ENCODE peak calls at places on chromosomes 11 and 22, in seven cellular contexts. One of them, this sample, is unnamed.

GRCh38 chr22:29737251-29738117 is 17.7 kb downstream of the CABP7 start:
- DNase-seq in substantia nigra: no peak
- DNase-seq in H9: peak; percentile 53
- DNase-seq in stomach: no peak
- DNase-seq in tibial nerve: no peak
- DNase-seq in A549: no peak
- DNase-seq in heart right ventricle: no peak
- DNase-seq in this sample: no peak

GRCh38 chr22:21961886-21962654 is 9.4 kb upstream of the PPM1F start:
- DNase-seq in heart right ventricle: no peak
- DNase-seq in stomach: peak; percentile 69
- DNase-seq in A549: no peak
- DNase-seq in tibial nerve: no peak
- DNase-seq in substantia nigra: no peak
- DNase-seq in H9: no peak
- DNase-seq in this sample: no peak

GRCh38 chr11:46112961-46113617 is 8.2 kb downstream of the PHF21A start:
- DNase-seq in A549: peak; percentile 74
- DNase-seq in stomach: no peak
- DNase-seq in H9: no peak
- DNase-seq in heart right ventricle: peak; percentile 44
- DNase-seq in tibial nerve: peak; percentile 43
- DNase-seq in substantia nigra: no peak
- DNase-seq in this sample: no peak

GRCh38 chr22:27420817-27421361 is 380.7 kb downstream of the MN1 start:
- DNase-seq in stomach: peak; percentile 91
- DNase-seq in substantia nigra: no peak
- DNase-seq in H9: no peak
- DNase-seq in heart right ventricle: peak; percentile 89
- DNase-seq in A549: no peak
- DNase-seq in tibial nerve: peak; percentile 88
- DNase-seq in this sample: peak; percentile 25

GRCh38 chr11:100890779-100891178 is 203.7 kb downstream of the ARHGAP42 start:
- DNase-seq in A549: no peak
- DNase-seq in H9: no peak
- DNase-seq in substantia nigra: no peak
- DNase-seq in tibial nerve: no peak
- DNase-seq in heart right ventricle: no peak
- DNase-seq in stomach: no peak
- DNase-seq in this sample: no peak

GRCh38 chr11:118868659-118869058 is 15.0 kb upstream of the CXCR5 start:
- DNase-seq in stomach: no peak
- DNase-seq in tibial nerve: no peak
- DNase-seq in H9: no peak
- DNase-seq in A549: no peak
- DNase-seq in heart right ventricle: no peak
- DNase-seq in substantia nigra: no peak
- DNase-seq in this sample: no peak

GRCh38 chr11:67167086-67167485 is 48.0 kb downstream of the KDM2A start:
- DNase-seq in heart right ventricle: no peak
- DNase-seq in H9: no peak
- DNase-seq in stomach: no peak
- DNase-seq in tibial nerve: no peak
- DNase-seq in substantia nigra: no peak
- DNase-seq in A549: no peak
- DNase-seq in this sample: no peak

GRCh38 chr22:22993184-22993583 is 77.1 kb upstream of the GNAZ start:
- DNase-seq in tibial nerve: no peak
- DNase-seq in H9: no peak
- DNase-seq in stomach: no peak
- DNase-seq in A549: no peak
- DNase-seq in substantia nigra: no peak
- DNase-seq in heart right ventricle: no peak
- DNase-seq in this sample: no peak

GRCh38 chr11:123308077-123308476 is 113.0 kb upstream of the CLMP start:
- DNase-seq in stomach: no peak
- DNase-seq in tibial nerve: peak; percentile 8
- DNase-seq in substantia nigra: no peak
- DNase-seq in H9: no peak
- DNase-seq in A549: no peak
- DNase-seq in heart right ventricle: peak; percentile 13
- DNase-seq in this sample: no peak

GRCh38 chr11:74739546-74740270 is 8.5 kb upstream of the CHRDL2 start:
- DNase-seq in heart right ventricle: peak; percentile 28
- DNase-seq in A549: peak; percentile 87
- DNase-seq in stomach: peak; percentile 57
- DNase-seq in substantia nigra: no peak
- DNase-seq in H9: peak; percentile 73
- DNase-seq in tibial nerve: no peak
- DNase-seq in this sample: no peak

GRCh38 chr11:96222102-96222501 is 120.9 kb downstream of the MAML2 start:
- DNase-seq in substantia nigra: no peak
- DNase-seq in A549: no peak
- DNase-seq in tibial nerve: no peak
- DNase-seq in heart right ventricle: no peak
- DNase-seq in H9: no peak
- DNase-seq in stomach: no peak
- DNase-seq in this sample: no peak

DNA sequence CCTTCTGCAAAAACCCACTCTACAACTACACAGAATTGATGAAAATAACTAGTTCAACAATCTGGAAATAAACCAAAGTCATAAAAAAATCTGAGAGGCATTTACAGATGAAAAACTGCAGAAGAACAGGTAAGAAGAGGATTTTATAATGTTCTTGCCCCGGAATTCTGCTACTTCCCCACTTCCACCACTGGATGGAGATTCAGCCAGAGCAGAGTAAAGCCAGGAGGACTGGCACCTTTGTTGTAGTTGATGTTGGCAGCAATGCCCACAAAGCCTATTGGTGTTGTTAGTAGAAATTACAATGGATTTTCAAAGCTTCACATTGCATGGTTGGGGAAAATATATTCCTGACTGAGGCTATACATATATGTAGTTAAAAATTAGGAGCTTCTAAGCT is 640.2 kb downstream of the LRRC4C start:
- DNase-seq in substantia nigra: no peak
- DNase-seq in stomach: no peak
- DNase-seq in A549: no peak
- DNase-seq in H9: peak; percentile 30
- DNase-seq in heart right ventricle: no peak
- DNase-seq in tibial nerve: no peak
- DNase-seq in this sample: no peak
- H3K27ac ChIP-seq in substantia nigra: no peak overlapping the region
- H3K27ac ChIP-seq in stomach: no peak overlapping the region
- H3K27ac ChIP-seq in A549: no peak overlapping the region
- H3K27ac ChIP-seq in H9: no peak overlapping the region
- H3K27ac ChIP-seq in heart right ventricle: no peak overlapping the region
- H3K27ac ChIP-seq in tibial nerve: no peak overlapping the region
- H3K27ac ChIP-seq in this sample: no peak overlapping the region

GRCh38 chr11:59615132-59615636 is 390 bp downstream of the OSBP start:
- DNase-seq in substantia nigra: no peak
- DNase-seq in tibial nerve: peak; percentile 9
- DNase-seq in H9: peak; percentile 39
- DNase-seq in A549: peak; percentile 28
- DNase-seq in stomach: peak; percentile 72
- DNase-seq in heart right ventricle: peak; percentile 31
- DNase-seq in this sample: no peak
- H3K27ac ChIP-seq in substantia nigra: peak overlapping the region; percentile 79
- H3K27ac ChIP-seq in tibial nerve: peak overlapping the region; percentile 97
- H3K27ac ChIP-seq in H9: no peak overlapping the region
- H3K27ac ChIP-seq in A549: peak overlapping the region; percentile 84
- H3K27ac ChIP-seq in stomach: peak overlapping the region; percentile 100
- H3K27ac ChIP-seq in heart right ventricle: peak overlapping the region; percentile 92
- H3K27ac ChIP-seq in this sample: peak overlapping the region; percentile 65

GRCh38 chr11:44596541-44597276 is 31.2 kb downstream of the CD82 start:
- DNase-seq in tibial nerve: no peak
- DNase-seq in A549: no peak
- DNase-seq in stomach: no peak
- DNase-seq in H9: no peak
- DNase-seq in substantia nigra: no peak
- DNase-seq in heart right ventricle: no peak
- DNase-seq in this sample: no peak
- H3K27ac ChIP-seq in tibial nerve: peak overlapping the region; percentile 79
- H3K27ac ChIP-seq in A549: no peak overlapping the region
- H3K27ac ChIP-seq in stomach: peak overlapping the region; percentile 10
- H3K27ac ChIP-seq in H9: no peak overlapping the region
- H3K27ac ChIP-seq in substantia nigra: peak overlapping the region; percentile 62
- H3K27ac ChIP-seq in heart right ventricle: peak overlapping the region; percentile 57
- H3K27ac ChIP-seq in this sample: no peak overlapping the region

DNA sequence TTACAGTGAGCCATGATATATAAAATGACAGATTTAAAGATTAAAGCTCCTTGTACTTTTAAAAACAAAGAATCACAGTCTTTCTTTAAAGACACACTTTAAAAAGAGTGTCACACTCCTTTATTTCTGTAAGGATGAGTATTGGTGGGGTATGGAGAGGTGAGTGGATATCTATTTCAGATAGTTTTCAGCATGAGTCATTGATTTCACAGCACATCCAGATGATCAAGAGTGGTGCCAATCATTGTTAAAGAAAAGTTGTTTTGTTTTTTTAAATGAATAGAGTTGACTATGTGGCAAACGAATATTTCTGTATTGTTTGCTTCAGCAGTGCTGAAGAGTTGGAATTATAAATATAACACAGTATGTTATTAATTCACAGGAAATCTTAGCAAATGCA is 52.5 kb downstream of the FAR1 start:
- DNase-seq in A549: no peak
- DNase-seq in heart right ventricle: no peak
- DNase-seq in H9: no peak
- DNase-seq in substantia nigra: no peak
- DNase-seq in stomach: no peak
- DNase-seq in tibial nerve: no peak
- DNase-seq in this sample: no peak
- H3K27ac ChIP-seq in A549: no peak overlapping the region
- H3K27ac ChIP-seq in heart right ventricle: no peak overlapping the region
- H3K27ac ChIP-seq in H9: no peak overlapping the region
- H3K27ac ChIP-seq in substantia nigra: peak overlapping the region; percentile 14
- H3K27ac ChIP-seq in stomach: no peak overlapping the region
- H3K27ac ChIP-seq in tibial nerve: no peak overlapping the region
- H3K27ac ChIP-seq in this sample: no peak overlapping the region

GRCh38 chr11:8721740-8722139 is 39.1 kb downstream of the RPL27A start:
- DNase-seq in substantia nigra: no peak
- DNase-seq in H9: no peak
- DNase-seq in heart right ventricle: no peak
- DNase-seq in A549: no peak
- DNase-seq in tibial nerve: no peak
- DNase-seq in stomach: no peak
- DNase-seq in this sample: no peak
- H3K27ac ChIP-seq in substantia nigra: no peak overlapping the region
- H3K27ac ChIP-seq in H9: no peak overlapping the region
- H3K27ac ChIP-seq in heart right ventricle: peak overlapping the region; percentile 84
- H3K27ac ChIP-seq in A549: no peak overlapping the region
- H3K27ac ChIP-seq in tibial nerve: peak overlapping the region; percentile 87
- H3K27ac ChIP-seq in stomach: peak overlapping the region; percentile 81
- H3K27ac ChIP-seq in this sample: peak overlapping the region; percentile 52

DNA sequence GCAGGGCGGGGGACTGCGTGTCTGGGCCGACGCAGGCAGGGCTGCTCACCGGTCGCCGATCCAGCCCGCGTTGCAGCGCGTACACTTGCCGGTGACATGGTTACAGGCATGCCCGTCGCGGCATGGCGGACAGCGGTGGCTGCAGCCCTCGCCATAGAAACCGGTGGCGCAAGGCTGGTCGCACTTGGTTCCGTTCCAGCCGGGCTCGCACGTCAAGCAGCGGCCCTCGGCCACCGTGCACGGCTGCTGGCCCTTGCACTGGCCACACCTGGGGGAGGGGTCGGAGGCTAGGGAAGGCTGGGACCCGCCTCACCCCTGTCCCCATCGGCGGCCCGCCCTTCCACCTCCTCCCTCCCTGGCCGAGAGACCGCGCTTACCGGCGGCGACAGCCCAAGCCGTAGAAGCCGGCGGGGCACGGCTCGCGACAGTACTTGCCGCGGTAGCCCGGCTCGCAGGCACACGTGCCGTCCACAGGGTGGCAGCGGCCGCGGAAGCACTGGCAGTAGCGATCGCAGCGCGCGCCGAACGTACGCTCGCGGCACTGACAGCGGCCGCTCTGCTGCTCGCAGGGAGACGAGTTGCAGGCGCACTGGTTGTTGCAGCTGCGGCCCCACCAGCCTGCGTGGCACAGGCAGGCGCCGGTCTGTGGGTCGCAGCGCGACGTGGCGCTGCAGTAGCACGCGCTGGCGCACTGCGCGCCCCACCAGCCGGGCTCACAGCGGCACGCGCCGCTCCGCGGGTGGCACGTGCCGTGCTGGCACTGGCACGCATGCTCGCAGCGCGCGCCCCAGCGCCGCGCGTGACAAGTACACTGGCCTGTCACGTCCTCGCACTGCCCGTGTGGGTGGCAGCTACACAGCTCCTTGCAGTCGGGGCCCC is 6.7 kb downstream of the SCARF2 start:
- DNase-seq in A549: peak; percentile 73
- DNase-seq in substantia nigra: no peak
- DNase-seq in stomach: peak; percentile 64
- DNase-seq in tibial nerve: no peak
- DNase-seq in H9: peak; percentile 69
- DNase-seq in heart right ventricle: no peak
- DNase-seq in this sample: no peak
- H3K27ac ChIP-seq in A549: no peak overlapping the region
- H3K27ac ChIP-seq in substantia nigra: no peak overlapping the region
- H3K27ac ChIP-seq in stomach: no peak overlapping the region
- H3K27ac ChIP-seq in tibial nerve: no peak overlapping the region
- H3K27ac ChIP-seq in H9: no peak overlapping the region
- H3K27ac ChIP-seq in heart right ventricle: no peak overlapping the region
- H3K27ac ChIP-seq in this sample: no peak overlapping the region

GRCh38 chr11:105139669-105140068 is at the start of gene CARD18:
- DNase-seq in heart right ventricle: no peak
- DNase-seq in H9: no peak
- DNase-seq in stomach: no peak
- DNase-seq in A549: no peak
- DNase-seq in tibial nerve: no peak
- DNase-seq in substantia nigra: no peak
- DNase-seq in this sample: no peak

GRCh38 chr11:105144887-105145286 is 5.3 kb upstream of the CARD18 start:
- DNase-seq in tibial nerve: no peak
- DNase-seq in stomach: no peak
- DNase-seq in substantia nigra: no peak
- DNase-seq in H9: no peak
- DNase-seq in heart right ventricle: no peak
- DNase-seq in A549: no peak
- DNase-seq in this sample: no peak

GRCh38 chr11:105137286-105137685 is 2.3 kb downstream of the CARD18 start:
- DNase-seq in tibial nerve: no peak
- DNase-seq in H9: no peak
- DNase-seq in stomach: no peak
- DNase-seq in A549: no peak
- DNase-seq in heart right ventricle: no peak
- DNase-seq in substantia nigra: no peak
- DNase-seq in this sample: peak; percentile 21

DNA sequence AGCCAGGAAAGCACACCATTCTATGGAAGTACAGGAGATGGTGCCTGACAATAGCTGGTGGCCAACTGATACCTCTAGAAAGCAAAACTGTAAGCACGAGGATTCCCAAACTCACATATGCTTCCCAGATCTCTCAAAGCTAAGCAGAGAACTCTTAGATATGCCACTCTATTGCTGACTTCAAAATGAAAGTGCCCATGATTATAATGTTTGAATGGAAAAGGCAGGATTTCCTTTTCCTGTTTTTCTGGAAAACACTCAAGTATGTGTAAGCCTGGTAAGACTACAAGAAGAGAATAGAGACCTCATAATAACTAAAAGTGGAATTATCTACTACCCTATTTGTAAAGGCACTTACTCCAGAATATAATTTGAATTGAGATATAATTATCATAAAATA is 2.6 kb upstream of the CARD18 start:
- DNase-seq in heart right ventricle: no peak
- DNase-seq in stomach: no peak
- DNase-seq in H9: no peak
- DNase-seq in tibial nerve: no peak
- DNase-seq in substantia nigra: no peak
- DNase-seq in A549: no peak
- DNase-seq in this sample: no peak
- H3K27ac ChIP-seq in heart right ventricle: peak overlapping the region; percentile 65
- H3K27ac ChIP-seq in stomach: no peak overlapping the region
- H3K27ac ChIP-seq in H9: no peak overlapping the region
- H3K27ac ChIP-seq in tibial nerve: peak overlapping the region; percentile 8
- H3K27ac ChIP-seq in substantia nigra: no peak overlapping the region
- H3K27ac ChIP-seq in A549: no peak overlapping the region
- H3K27ac ChIP-seq in this sample: no peak overlapping the region

This sample was measured in keratinocyte.